ENCODE peak calls at places on chromosomes 5 and 9, in five cellular contexts. Y, L, T, C and M are unnamed samples.

GRCh38 chr5:162214551-162214950 is 147.0 kb downstream of the GABRG2 start:
- DNase-seq in Y (no peak), L (no peak), T (no peak), C (no peak), M (no peak)

GRCh38 chr5:154058055-154059038 is 19.6 kb downstream of the MFAP3 start:
- DNase-seq in Y (no peak), L (no peak), T (no peak), C (no peak), M (peak)

GRCh38 chr5:180813418-180813817 is 10.8 kb upstream of the MGAT1 start:
- DNase-seq in Y (no peak), L (no peak), T (no peak), C (no peak), M (no peak)

GRCh38 chr9:117160254-117160653 is 254.6 kb downstream of the ASTN2 start:
- DNase-seq in Y (no peak), L (no peak), T (no peak), C (peak), M (peak)

GRCh38 chr9:97470076-97470475 is 31.4 kb upstream of the TMOD1 start:
- DNase-seq in Y (no peak), L (no peak), T (no peak), C (peak), M (no peak)

GRCh38 chr5:58274199-58274598 is 185.7 kb downstream of the PLK2 start:
- DNase-seq in Y (no peak), L (no peak), T (no peak), C (no peak), M (no peak)

GRCh38 chr9:969693-970309 is 6.7 kb upstream of the DMRT3 start:
- DNase-seq in Y (no peak), L (no peak), T (no peak), C (no peak), M (no peak)

GRCh38 chr9:3768698-3769458 is 243.1 kb upstream of the RFX3 start:
- DNase-seq in Y (no peak), L (no peak), T (no peak), C (no peak), M (no peak)

GRCh38 chr5:118863345-118863744 is 125.0 kb downstream of the DTWD2 start:
- DNase-seq in Y (no peak), L (no peak), T (no peak), C (no peak), M (no peak)

GRCh38 chr9:97744710-97745708 is 47.9 kb upstream of the XPA start:
- DNase-seq in Y (no peak), L (no peak), T (no peak), C (no peak), M (no peak)

GRCh38 chr5:176675676-176676360 is 28.5 kb downstream of the TSPAN17 start:
- DNase-seq in Y (no peak), L (no peak), T (no peak), C (peak), M (peak)

GRCh38 chr9:106893088-106893487 is 30.1 kb downstream of the ZNF462 start:
- DNase-seq in Y (no peak), L (no peak), T (no peak), C (no peak), M (no peak)

GRCh38 chr5:10536511-10536910 is 27.4 kb upstream of the ANKRD33B start:
- DNase-seq in Y (no peak), L (no peak), T (no peak), C (no peak), M (no peak)

GRCh38 chr9:7570107-7570720 is 229.4 kb downstream of the DMAC1 start:
- DNase-seq in Y (no peak), L (peak), T (peak), C (peak), M (no peak)

GRCh38 chr5:145991044-145991575 is 54.7 kb downstream of the SH3RF2 start:
- DNase-seq in Y (no peak), L (no peak), T (no peak), C (no peak), M (no peak)

GRCh38 chr5:172802013-172802584 is 31.1 kb upstream of the DUSP1 start:
- DNase-seq in Y (no peak), L (no peak), T (no peak), C (no peak), M (no peak)

GRCh38 chr9:13787234-13787833 is 507.8 kb upstream of the MPDZ start:
- DNase-seq in Y (no peak), L (no peak), T (no peak), C (no peak), M (peak)

GRCh38 chr5:174316326-174316725 is 270.8 kb downstream of the NSG2 start:
- DNase-seq in Y (no peak), L (no peak), T (no peak), C (no peak), M (no peak)

GRCh38 chr5:142034994-142035393 is 22.2 kb upstream of the GNPDA1 start:
- DNase-seq in Y (no peak), L (no peak), T (no peak), C (no peak), M (no peak)

GRCh38 chr5:156778752-156779151 is 71.3 kb upstream of the PPP1R2B start:
- DNase-seq in Y (no peak), L (no peak), T (no peak), C (no peak), M (no peak)

GRCh38 chr9:79021084-79021483 is 550.7 kb upstream of the TLE4 start:
- DNase-seq in Y (no peak), L (no peak), T (no peak), C (no peak), M (no peak)

GRCh38 chr5:67197536-67197935 is 937 bp upstream of the CD180 start:
- DNase-seq in Y (no peak), L (no peak), T (no peak), C (no peak), M (no peak)